ENCODE peak calls at places on chromosomes 1 and 21, in six cellular contexts. B is aorta; A is natural killer cell; E is H9; V is H4; P is naive thymus-derived CD4-positive, alpha-beta T cell. Z is an unnamed sample.

GRCh38 chr1:51329443-51330325 is 678 bp downstream of the TTC39A start:
- DNase-seq in B (no peak), A (no peak), E (no peak), V (no peak), P (no peak), Z (no peak)

GRCh38 chr1:100485855-100486258 is 52.1 kb upstream of the GPR88 start:
- DNase-seq in B (no peak), A (no peak), E (no peak), V (no peak), P (no peak), Z (no peak)

GRCh38 chr1:201598396-201598795 is 59.5 kb downstream of the NAV1 start:
- DNase-seq in B (no peak), A (no peak), E (no peak), V (no peak), P (no peak), Z (no peak)

GRCh38 chr1:229263254-229263653 is 7.7 kb upstream of the RAB4A start:
- DNase-seq in B (no peak), A (no peak), E (no peak), V (no peak), P (no peak), Z (no peak)

GRCh38 chr1:18041107-18041506 is 66.5 kb upstream of the IGSF21 start:
- DNase-seq in B (no peak), A (no peak), E (no peak), V (no peak), P (no peak), Z (no peak)

GRCh38 chr1:200179781-200180160 is 152.3 kb downstream of the NR5A2 start:
- DNase-seq in B (no peak), A (no peak), E (no peak), V (no peak), P (no peak), Z (peak; percentile 13)

GRCh38 chr1:152679454-152679853 is 4.4 kb downstream of the LCE2C start:
- DNase-seq in B (no peak), A (no peak), E (no peak), V (no peak), P (no peak), Z (no peak)

GRCh38 chr1:65216989-65217388 is 69.0 kb downstream of the AK4 start:
- DNase-seq in B (no peak), A (no peak), E (no peak), V (no peak), P (no peak), Z (no peak)

GRCh38 chr1:96259399-96259798 is 462.2 kb upstream of the PTBP2 start:
- DNase-seq in B (no peak), A (no peak), E (no peak), V (no peak), P (no peak), Z (no peak)

GRCh38 chr1:11237364-11237755 is 25.0 kb downstream of the MTOR start:
- DNase-seq in B (no peak), A (no peak), E (no peak), V (no peak), P (no peak), Z (no peak)

GRCh38 chr1:35707253-35708178 is 11.2 kb downstream of the C1orf216 start:
- DNase-seq in B (peak; percentile 77), A (peak; percentile 22), E (peak; percentile 80), V (no peak), P (peak; percentile 12), Z (peak; percentile 67)

GRCh38 chr1:47592296-47592975 is 154.6 kb downstream of the FOXD2 start:
- DNase-seq in B (no peak), A (no peak), E (no peak), V (no peak), P (no peak), Z (no peak)

GRCh38 chr1:234645474-234645953 is 35.5 kb upstream of the IRF2BP2 start:
- DNase-seq in B (no peak), A (no peak), E (no peak), V (no peak), P (no peak), Z (no peak)

GRCh38 chr1:52321051-52321450 is 45.0 kb downstream of the CC2D1B start:
- DNase-seq in B (no peak), A (no peak), E (no peak), V (no peak), P (no peak), Z (no peak)

GRCh38 chr1:204206121-204206520 is 7.7 kb downstream of the GOLT1A start:
- DNase-seq in B (no peak), A (no peak), E (no peak), V (no peak), P (no peak), Z (peak; percentile 46)

GRCh38 chr21:31326478-31327247 is 17.4 kb downstream of the TIAM1 start:
- DNase-seq in B (no peak), A (no peak), E (no peak), V (no peak), P (peak; percentile 35), Z (no peak)

GRCh38 chr1:5509664-5510452 is 482.4 kb downstream of the NPHP4 start:
- DNase-seq in B (peak; percentile 88), A (peak; percentile 64), E (peak; percentile 78), V (peak; percentile 47), P (peak; percentile 53), Z (peak; percentile 81)

GRCh38 chr1:54253480-54253879 is 53.5 kb downstream of the MRPL37 start:
- DNase-seq in B (no peak), A (no peak), E (no peak), V (peak; percentile 90), P (no peak), Z (peak; percentile 94)

GRCh38 chr1:227898502-227899140 is 49.1 kb downstream of the WNT9A start:
- DNase-seq in B (no peak), A (peak; percentile 8), E (peak; percentile 21), V (no peak), P (no peak), Z (no peak)

GRCh38 chr1:221069178-221069903 is 190.1 kb downstream of the HLX start:
- DNase-seq in B (no peak), A (no peak), E (no peak), V (no peak), P (no peak), Z (no peak)

GRCh38 chr1:33009561-33009960 is 27.1 kb downstream of the AK2 start:
- DNase-seq in B (no peak), A (no peak), E (no peak), V (no peak), P (no peak), Z (no peak)

GRCh38 chr1:147586412-147586811 is 45.1 kb downstream of the BCL9 start:
- DNase-seq in B (no peak), A (no peak), E (peak; percentile 47), V (no peak), P (no peak), Z (no peak)

GRCh38 chr1:197598935-197599334 is 176.3 kb downstream of the DENND1B start:
- DNase-seq in B (no peak), A (no peak), E (no peak), V (no peak), P (no peak), Z (no peak)

GRCh38 chr1:6962956-6963915 is 178.0 kb downstream of the CAMTA1 start:
- DNase-seq in B (peak; percentile 89), A (no peak), E (peak; percentile 99), V (no peak), P (peak; percentile 46), Z (no peak)

GRCh38 chr1:228512852-228513243 is 25.7 kb downstream of the RNF187 start:
- DNase-seq in B (no peak), A (peak; percentile 5), E (no peak), V (no peak), P (no peak), Z (no peak)

GRCh38 chr1:247517795-247518612 is 18.2 kb downstream of the OR2C3 start:
- DNase-seq in B (no peak), A (no peak), E (peak; percentile 31), V (no peak), P (peak; percentile 1), Z (no peak)

GRCh38 chr21:43362928-43363314 is 64.0 kb downstream of the SIK1 start:
- DNase-seq in B (no peak), A (no peak), E (no peak), V (no peak), P (no peak), Z (no peak)

GRCh38 chr1:56034222-56034621 is 545.1 kb downstream of the PLPP3 start:
- DNase-seq in B (no peak), A (no peak), E (no peak), V (no peak), P (no peak), Z (peak; percentile 30)

GRCh38 chr1:178485467-178486098 is 11.2 kb downstream of the CLEC20A start:
- DNase-seq in B (no peak), A (no peak), E (no peak), V (no peak), P (no peak), Z (no peak)

GRCh38 chr1:203480525-203481084 is 5.0 kb downstream of the PRELP start:
- DNase-seq in B (peak; percentile 85), A (no peak), E (peak; percentile 59), V (peak; percentile 47), P (peak; percentile 15), Z (peak; percentile 85)

GRCh38 chr21:46092026-46092764 is 5.7 kb upstream of the COL6A2 start:
- DNase-seq in B (peak; percentile 92), A (no peak), E (no peak), V (peak; percentile 70), P (no peak), Z (peak; percentile 93)

GRCh38 chr1:1157426-1157913 is 16.2 kb upstream of the TTLL10 start:
- DNase-seq in B (peak; percentile 90), A (peak; percentile 44), E (peak; percentile 84), V (peak; percentile 70), P (peak; percentile 38), Z (peak; percentile 98)

GRCh38 chr1:7488475-7488842 is 282.6 kb upstream of the VAMP3 start:
- DNase-seq in B (no peak), A (no peak), E (no peak), V (no peak), P (no peak), Z (no peak)

GRCh38 chr1:67322442-67322841 is 14.8 kb downstream of the IL12RB2 start:
- DNase-seq in B (no peak), A (no peak), E (no peak), V (no peak), P (no peak), Z (no peak)

GRCh38 chr1:93828437-93828756 is 50.6 kb downstream of the DNTTIP2 start:
- DNase-seq in B (no peak), A (no peak), E (no peak), V (no peak), P (no peak), Z (no peak)

GRCh38 chr1:202193614-202194327 is at the start of gene LGR6:
- DNase-seq in B (no peak), A (no peak), E (no peak), V (no peak), P (no peak), Z (no peak)

GRCh38 chr1:45359882-45360513 is 19.8 kb upstream of the MUTYH start:
- DNase-seq in B (no peak), A (peak; percentile 35), E (no peak), V (peak; percentile 52), P (peak; percentile 52), Z (peak; percentile 40)